ENCODE peak calls at places on chromosomes 3 and 15, in five cellular contexts. D, Q, U, T and J are unnamed samples.

GRCh38 chr3:159913712-159914414 is 74.8 kb upstream of the IL12A start:
- DNase-seq in U (no peak), D (no peak), Q (no peak), T (no peak), J (no peak)

GRCh38 chr15:67829647-67830504 is 4.6 kb downstream of the SKOR1 start:
- DNase-seq in D (no peak), U (no peak), Q (no peak), T (no peak), J (no peak)

GRCh38 chr3:144770291-144770690 is 798.7 kb downstream of the DIPK2A start:
- DNase-seq in U (no peak), Q (no peak), T (no peak), D (no peak), J (no peak)

GRCh38 chr15:78195735-78196201 is 38.6 kb downstream of the ACSBG1 start:
- DNase-seq in U (peak; percentile 10), D (no peak), T (no peak), Q (peak; percentile 78), J (peak; percentile 75)

GRCh38 chr3:190183121-190183520 is 62.4 kb upstream of the P3H2 start:
- DNase-seq in U (no peak), D (no peak), Q (peak; percentile 44), T (no peak), J (no peak)

GRCh38 chr3:142904639-142905441 is 16.0 kb upstream of the PCOLCE2 start:
- DNase-seq in T (no peak), D (no peak), Q (no peak), U (peak; percentile 15), J (peak; percentile 35)

GRCh38 chr15:65812467-65812866 is 20.4 kb upstream of the DENND4A start:
- DNase-seq in U (no peak), T (no peak), D (no peak), Q (no peak), J (no peak)

GRCh38 chr3:59313365-59313764 is 263.5 kb upstream of the CFAP20DC start:
- DNase-seq in U (peak; percentile 7), D (no peak), Q (peak; percentile 1), T (no peak), J (peak; percentile 16)

GRCh38 chr15:35784745-35785144 is 238.8 kb upstream of the DPH6 start:
- DNase-seq in T (no peak), U (no peak), D (no peak), Q (no peak), J (peak; percentile 15)

GRCh38 chr15:74787251-74788041 is 5.6 kb downstream of the CSK start:
- DNase-seq in T (peak; percentile 97), U (no peak), Q (peak; percentile 84), D (no peak), J (peak; percentile 70)

GRCh38 chr3:152488449-152488848 is 219.7 kb downstream of the MBNL1 start:
- DNase-seq in T (no peak), U (no peak), Q (no peak), D (no peak), J (no peak)

GRCh38 chr3:160394009-160394392 is 5.0 kb downstream of the IFT80 start:
- DNase-seq in D (no peak), Q (no peak), U (no peak), T (no peak), J (no peak)

GRCh38 chr3:8472549-8472948 is 29.1 kb upstream of the LMCD1 start:
- DNase-seq in T (no peak), Q (no peak), U (no peak), D (no peak), J (no peak)

GRCh38 chr15:37794947-37795346 is 139.5 kb upstream of the TMCO5A start:
- DNase-seq in D (no peak), T (no peak), U (no peak), Q (no peak), J (no peak)

GRCh38 chr3:81744366-81744765 is 17.1 kb downstream of the GBE1 start:
- DNase-seq in D (no peak), Q (peak; percentile 57), U (peak; percentile 37), T (no peak), J (no peak)
- TF ChIP-seq KDM1A in D (no peak), Q (no peak), U (no peak), T (no peak), J (no peak)

DNA sequence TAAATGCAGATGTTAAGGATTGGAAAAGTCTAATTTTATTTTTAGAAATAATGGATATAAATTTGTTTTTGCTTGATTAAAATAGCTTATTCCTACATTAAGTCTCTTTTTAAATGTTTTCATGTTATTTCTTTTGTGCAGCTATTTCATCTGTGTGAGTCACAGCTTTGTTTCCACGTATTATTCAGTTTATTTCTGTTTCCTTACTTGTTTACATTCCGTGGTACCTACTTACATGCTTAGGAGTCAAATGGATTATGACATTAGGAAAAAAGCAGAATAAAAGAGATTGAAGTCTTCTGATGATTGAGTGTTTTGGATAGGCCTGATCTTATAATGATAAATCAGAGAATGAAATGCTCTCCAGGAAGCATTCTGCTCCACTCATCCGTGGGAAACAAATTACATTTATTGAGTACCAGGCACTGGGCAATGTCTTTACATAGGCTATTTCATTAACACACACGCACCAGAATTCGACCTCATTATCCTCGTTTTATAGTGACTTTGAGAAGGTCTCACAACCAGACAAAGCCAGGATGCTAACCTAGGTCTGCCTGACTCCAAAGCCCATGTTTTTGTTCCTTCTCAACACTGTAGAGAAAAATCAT is 38.1 kb upstream of the RASA2 start:
- DNase-seq in D (no peak), T (no peak), U (no peak), Q (no peak), J (no peak)
- TF ChIP-seq KDM1A in D (no peak), T (no peak), U (no peak), Q (no peak), J (no peak)

DNA sequence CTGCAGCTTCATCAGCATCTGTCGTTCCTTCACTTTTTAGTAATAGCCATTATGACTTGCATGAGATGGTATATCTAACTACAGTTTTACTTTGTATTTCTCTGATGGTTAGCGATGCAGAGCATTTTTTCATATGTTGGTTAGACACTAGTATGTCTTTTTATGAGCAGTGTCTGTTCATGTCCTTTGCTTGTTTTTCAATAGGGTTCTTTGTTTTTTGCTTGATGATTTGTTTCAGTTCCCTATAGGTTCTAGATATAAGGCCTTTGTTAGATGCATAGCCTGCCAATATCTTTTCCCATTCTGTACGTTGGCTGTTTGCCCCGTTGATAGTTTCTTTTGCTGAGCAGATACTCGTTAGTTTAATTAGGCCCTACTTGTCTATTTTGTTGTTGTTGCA is 487.2 kb upstream of the BCHE start:
- DNase-seq in U (no peak), Q (no peak), T (no peak), D (no peak), J (no peak)
- TF ChIP-seq KDM1A in U (no peak), Q (no peak), T (no peak), D (no peak), J (no peak)

GRCh38 chr3:72194464-72194857 is 409.5 kb upstream of the PROK2 start:
- DNase-seq in D (no peak), U (no peak), T (no peak), Q (no peak), J (no peak)
- TF ChIP-seq KDM1A in D (no peak), U (no peak), T (no peak), Q (no peak), J (no peak)

GRCh38 chr15:40964006-40964405 is 10.7 kb downstream of the CHAC1 start:
- DNase-seq in D (no peak), T (no peak), U (no peak), Q (no peak), J (no peak)

GRCh38 chr15:40960151-40960885 is 7.0 kb downstream of the CHAC1 start:
- DNase-seq in U (no peak), Q (no peak), D (no peak), T (no peak), J (no peak)

GRCh38 chr15:40960926-40961325 is 7.7 kb downstream of the CHAC1 start:
- DNase-seq in U (no peak), Q (no peak), D (no peak), T (no peak), J (no peak)

GRCh38 chr15:40964634-40965033 is 11.4 kb downstream of the CHAC1 start:
- DNase-seq in Q (no peak), T (no peak), D (no peak), U (no peak), J (no peak)

GRCh38 chr15:40963201-40963600 is 9.9 kb downstream of the CHAC1 start:
- DNase-seq in D (no peak), U (no peak), Q (no peak), T (no peak), J (no peak)
- TF ChIP-seq KDM1A in D (no peak), U (no peak), Q (no peak), T (no peak), J (no peak)